ENCODE peak calls at places on chromosomes 5 and 9, in ten cellular contexts. Z, P, V, E, F, G, T, C, M and O are unnamed samples.
A peak's percentile ranks its signal among the peaks of the same experiment; 100 is the strongest.

GRCh38 chr5:7592910-7593309 is 197.0 kb downstream of the ADCY2 start:
- DNase-seq in T (peak; percentile 51), G (no peak), C (peak; percentile 29), M (no peak), Z (no peak), P (no peak), E (peak; percentile 6), F (peak; percentile 26), V (no peak), O (no peak)

GRCh38 chr5:107247427-107247826 is 423.3 kb downstream of the EFNA5 start:
- DNase-seq in P (peak; percentile 16), M (no peak), Z (no peak), C (peak; percentile 20), E (no peak), V (peak; percentile 39), F (no peak), G (no peak), T (no peak), O (no peak)

GRCh38 chr5:73678322-73678740 is 52.3 kb downstream of the ARHGEF28 start:
- DNase-seq in G (no peak), Z (no peak), F (peak; percentile 75), P (no peak), V (no peak), M (no peak), E (no peak), T (no peak), C (peak; percentile 28), O (peak; percentile 86)

GRCh38 chr9:124716795-124717194 is 54.3 kb downstream of the NR6A1 start:
- DNase-seq in G (no peak), P (peak; percentile 77), C (peak; percentile 62), V (peak; percentile 75), Z (no peak), M (no peak), T (no peak), F (no peak), E (no peak), O (no peak)

GRCh38 chr5:54904425-54904824 is 81.0 kb downstream of the ESM1 start:
- DNase-seq in P (peak; percentile 68), Z (peak; percentile 65), M (no peak), F (peak; percentile 45), V (peak; percentile 86), C (peak; percentile 51), E (no peak), T (peak; percentile 39), G (no peak), O (no peak)

GRCh38 chr5:17666726-17667235 is 32.5 kb downstream of the TAF11L14 start:
- DNase-seq in E (no peak), F (no peak), P (no peak), G (no peak), C (no peak), T (no peak), V (no peak), M (no peak), Z (no peak), O (no peak)

GRCh38 chr9:101477736-101478135 is 42.2 kb upstream of the ALDOB start:
- DNase-seq in E (no peak), G (no peak), V (peak; percentile 58), F (no peak), T (no peak), Z (no peak), P (peak; percentile 54), C (no peak), M (no peak), O (no peak)

GRCh38 chr5:39518516-39518915 is 93.7 kb upstream of the DAB2 start:
- DNase-seq in T (no peak), G (no peak), E (no peak), P (peak; percentile 81), F (no peak), Z (no peak), V (peak; percentile 83), M (peak; percentile 28), C (peak; percentile 59), O (no peak)

GRCh38 chr5:129063483-129064136 is 30.9 kb upstream of the ISOC1 start:
- DNase-seq in G (no peak), Z (no peak), T (peak; percentile 70), E (peak; percentile 54), F (peak; percentile 63), C (no peak), M (peak; percentile 83), P (no peak), V (peak; percentile 55), O (no peak)

GRCh38 chr5:181221105-181221791 is 1.8 kb upstream of the TRIM41 start:
- DNase-seq in M (no peak), E (no peak), F (no peak), V (no peak), T (no peak), Z (no peak), P (no peak), G (peak; percentile 54), C (no peak), O (peak; percentile 53)

GRCh38 chr5:168793844-168794837 is 215.0 kb upstream of the PANK3 start:
- DNase-seq in T (no peak), E (no peak), M (peak; percentile 49), V (peak; percentile 71), Z (peak; percentile 30), P (peak; percentile 24), F (peak; percentile 55), G (no peak), C (no peak), O (no peak)

GRCh38 chr5:21810737-21811316 is 1042.3 kb downstream of the CDH12 start:
- DNase-seq in F (peak; percentile 18), T (peak; percentile 62), P (no peak), M (peak; percentile 29), C (peak; percentile 81), E (no peak), G (no peak), Z (peak; percentile 10), V (no peak), O (no peak)

GRCh38 chr5:132260051-132260450 is 2.6 kb downstream of the PDLIM4 start:
- DNase-seq in V (peak; percentile 27), E (peak; percentile 33), C (peak; percentile 49), M (no peak), F (no peak), P (peak; percentile 19), Z (peak; percentile 53), T (no peak), G (no peak), O (no peak)

GRCh38 chr5:150630016-150630415 is 10.4 kb upstream of the SYNPO start:
- DNase-seq in C (no peak), F (no peak), M (no peak), P (no peak), T (no peak), E (no peak), V (no peak), Z (no peak), G (no peak), O (no peak)

GRCh38 chr5:88979244-88979643 is 96.3 kb upstream of the MEF2C start:
- DNase-seq in F (no peak), M (no peak), V (peak; percentile 8), P (no peak), G (no peak), C (peak; percentile 41), E (no peak), Z (peak; percentile 27), T (no peak), O (no peak)